ENCODE peak calls at places on chromosomes 5 and 9, in nine cellular contexts. One of them, this sample, is unnamed.

GRCh38 chr9:124124729-124125589 is 113.4 kb downstream of the LHX2 start:
- DNase-seq in fibroblast of the aortic adventitia: no peak
- DNase-seq in OCI-LY7: no peak
- DNase-seq in astrocyte of the spinal cord: no peak
- DNase-seq in tibial artery: no peak
- DNase-seq in mammary epithelial cell: no peak
- DNase-seq in bronchial epithelial cell: no peak
- DNase-seq in dorsolateral prefrontal cortex: no peak
- DNase-seq in psoas muscle: no peak
- DNase-seq in this sample: no peak

GRCh38 chr9:132571806-132572600 is 10.4 kb upstream of the BARHL1 start:
- DNase-seq in astrocyte of the spinal cord: no peak
- DNase-seq in fibroblast of the aortic adventitia: no peak
- DNase-seq in dorsolateral prefrontal cortex: no peak
- DNase-seq in psoas muscle: no peak
- DNase-seq in bronchial epithelial cell: no peak
- DNase-seq in mammary epithelial cell: no peak
- DNase-seq in tibial artery: no peak
- DNase-seq in OCI-LY7: no peak
- DNase-seq in this sample: no peak

GRCh38 chr9:35526087-35526801 is 36.3 kb downstream of the RUSC2 start:
- DNase-seq in dorsolateral prefrontal cortex: no peak
- DNase-seq in fibroblast of the aortic adventitia: peak; percentile 76
- DNase-seq in tibial artery: no peak
- DNase-seq in mammary epithelial cell: no peak
- DNase-seq in astrocyte of the spinal cord: peak; percentile 25
- DNase-seq in OCI-LY7: no peak
- DNase-seq in psoas muscle: no peak
- DNase-seq in bronchial epithelial cell: peak; percentile 57
- DNase-seq in this sample: peak; percentile 85

GRCh38 chr9:111598730-111599091 is 736 bp downstream of the PTGR1 start:
- DNase-seq in astrocyte of the spinal cord: peak; percentile 33
- DNase-seq in fibroblast of the aortic adventitia: peak; percentile 60
- DNase-seq in tibial artery: peak; percentile 63
- DNase-seq in OCI-LY7: no peak
- DNase-seq in psoas muscle: peak; percentile 71
- DNase-seq in dorsolateral prefrontal cortex: no peak
- DNase-seq in bronchial epithelial cell: peak; percentile 63
- DNase-seq in mammary epithelial cell: peak; percentile 54
- DNase-seq in this sample: peak; percentile 80

GRCh38 chr5:143860211-143860610 is 48.2 kb downstream of the HMHB1 start:
- DNase-seq in fibroblast of the aortic adventitia: no peak
- DNase-seq in dorsolateral prefrontal cortex: no peak
- DNase-seq in astrocyte of the spinal cord: no peak
- DNase-seq in tibial artery: no peak
- DNase-seq in mammary epithelial cell: no peak
- DNase-seq in OCI-LY7: no peak
- DNase-seq in psoas muscle: no peak
- DNase-seq in bronchial epithelial cell: no peak
- DNase-seq in this sample: no peak

GRCh38 chr5:89260254-89260653 is 377.3 kb upstream of the MEF2C start:
- DNase-seq in astrocyte of the spinal cord: no peak
- DNase-seq in dorsolateral prefrontal cortex: no peak
- DNase-seq in psoas muscle: no peak
- DNase-seq in mammary epithelial cell: no peak
- DNase-seq in fibroblast of the aortic adventitia: peak; percentile 58
- DNase-seq in tibial artery: no peak
- DNase-seq in bronchial epithelial cell: peak; percentile 32
- DNase-seq in OCI-LY7: no peak
- DNase-seq in this sample: no peak

GRCh38 chr5:56375011-56375410 is 141.9 kb upstream of the ANKRD55 start:
- DNase-seq in psoas muscle: no peak
- DNase-seq in fibroblast of the aortic adventitia: no peak
- DNase-seq in mammary epithelial cell: no peak
- DNase-seq in OCI-LY7: no peak
- DNase-seq in dorsolateral prefrontal cortex: no peak
- DNase-seq in bronchial epithelial cell: no peak
- DNase-seq in tibial artery: no peak
- DNase-seq in astrocyte of the spinal cord: no peak
- DNase-seq in this sample: no peak

GRCh38 chr5:143057580-143057999 is 287.4 kb downstream of the ARHGAP26 start:
- DNase-seq in astrocyte of the spinal cord: no peak
- DNase-seq in tibial artery: no peak
- DNase-seq in bronchial epithelial cell: no peak
- DNase-seq in psoas muscle: no peak
- DNase-seq in dorsolateral prefrontal cortex: no peak
- DNase-seq in fibroblast of the aortic adventitia: peak; percentile 89
- DNase-seq in mammary epithelial cell: no peak
- DNase-seq in OCI-LY7: peak; percentile 21
- DNase-seq in this sample: peak; percentile 78

GRCh38 chr9:129864991-129865647 is 29.9 kb downstream of the USP20 start:
- DNase-seq in tibial artery: no peak
- DNase-seq in mammary epithelial cell: no peak
- DNase-seq in OCI-LY7: no peak
- DNase-seq in bronchial epithelial cell: no peak
- DNase-seq in fibroblast of the aortic adventitia: no peak
- DNase-seq in astrocyte of the spinal cord: no peak
- DNase-seq in dorsolateral prefrontal cortex: no peak
- DNase-seq in psoas muscle: no peak
- DNase-seq in this sample: no peak

GRCh38 chr5:66660401-66660800 is 64.2 kb downstream of the MAST4 start:
- DNase-seq in dorsolateral prefrontal cortex: no peak
- DNase-seq in tibial artery: no peak
- DNase-seq in astrocyte of the spinal cord: peak; percentile 35
- DNase-seq in bronchial epithelial cell: no peak
- DNase-seq in psoas muscle: no peak
- DNase-seq in mammary epithelial cell: no peak
- DNase-seq in OCI-LY7: no peak
- DNase-seq in fibroblast of the aortic adventitia: peak; percentile 14
- DNase-seq in this sample: peak; percentile 6

GRCh38 chr9:125332527-125332926 is 70.9 kb downstream of the GAPVD1 start:
- DNase-seq in dorsolateral prefrontal cortex: no peak
- DNase-seq in fibroblast of the aortic adventitia: no peak
- DNase-seq in mammary epithelial cell: no peak
- DNase-seq in astrocyte of the spinal cord: no peak
- DNase-seq in bronchial epithelial cell: no peak
- DNase-seq in OCI-LY7: no peak
- DNase-seq in tibial artery: no peak
- DNase-seq in psoas muscle: no peak
- DNase-seq in this sample: no peak

GRCh38 chr9:82940386-82940785 is 122.6 kb downstream of the RASEF start:
- DNase-seq in tibial artery: no peak
- DNase-seq in mammary epithelial cell: no peak
- DNase-seq in psoas muscle: no peak
- DNase-seq in astrocyte of the spinal cord: no peak
- DNase-seq in bronchial epithelial cell: no peak
- DNase-seq in OCI-LY7: no peak
- DNase-seq in fibroblast of the aortic adventitia: no peak
- DNase-seq in dorsolateral prefrontal cortex: no peak
- DNase-seq in this sample: no peak

GRCh38 chr5:66864240-66864884 is 268.2 kb downstream of the MAST4 start:
- DNase-seq in tibial artery: no peak
- DNase-seq in OCI-LY7: peak; percentile 3
- DNase-seq in bronchial epithelial cell: peak; percentile 50
- DNase-seq in mammary epithelial cell: peak; percentile 65
- DNase-seq in fibroblast of the aortic adventitia: peak; percentile 72
- DNase-seq in psoas muscle: no peak
- DNase-seq in astrocyte of the spinal cord: peak; percentile 46
- DNase-seq in dorsolateral prefrontal cortex: no peak
- DNase-seq in this sample: no peak

GRCh38 chr9:33795819-33796218 is 458 bp downstream of the PRSS3 start:
- DNase-seq in dorsolateral prefrontal cortex: no peak
- DNase-seq in mammary epithelial cell: peak; percentile 66
- DNase-seq in OCI-LY7: no peak
- DNase-seq in bronchial epithelial cell: no peak
- DNase-seq in astrocyte of the spinal cord: no peak
- DNase-seq in tibial artery: no peak
- DNase-seq in psoas muscle: no peak
- DNase-seq in fibroblast of the aortic adventitia: no peak
- DNase-seq in this sample: no peak

GRCh38 chr5:22965960-22966359 is 112.8 kb upstream of the CDH12 start:
- DNase-seq in tibial artery: no peak
- DNase-seq in bronchial epithelial cell: no peak
- DNase-seq in fibroblast of the aortic adventitia: no peak
- DNase-seq in mammary epithelial cell: no peak
- DNase-seq in OCI-LY7: peak; percentile 3
- DNase-seq in astrocyte of the spinal cord: no peak
- DNase-seq in psoas muscle: no peak
- DNase-seq in dorsolateral prefrontal cortex: no peak
- DNase-seq in this sample: no peak

GRCh38 chr5:178334856-178335255 is 102.3 kb upstream of the PHYKPL start:
- DNase-seq in tibial artery: no peak
- DNase-seq in dorsolateral prefrontal cortex: no peak
- DNase-seq in psoas muscle: no peak
- DNase-seq in OCI-LY7: no peak
- DNase-seq in bronchial epithelial cell: no peak
- DNase-seq in fibroblast of the aortic adventitia: no peak
- DNase-seq in mammary epithelial cell: no peak
- DNase-seq in astrocyte of the spinal cord: no peak
- DNase-seq in this sample: no peak

DNA sequence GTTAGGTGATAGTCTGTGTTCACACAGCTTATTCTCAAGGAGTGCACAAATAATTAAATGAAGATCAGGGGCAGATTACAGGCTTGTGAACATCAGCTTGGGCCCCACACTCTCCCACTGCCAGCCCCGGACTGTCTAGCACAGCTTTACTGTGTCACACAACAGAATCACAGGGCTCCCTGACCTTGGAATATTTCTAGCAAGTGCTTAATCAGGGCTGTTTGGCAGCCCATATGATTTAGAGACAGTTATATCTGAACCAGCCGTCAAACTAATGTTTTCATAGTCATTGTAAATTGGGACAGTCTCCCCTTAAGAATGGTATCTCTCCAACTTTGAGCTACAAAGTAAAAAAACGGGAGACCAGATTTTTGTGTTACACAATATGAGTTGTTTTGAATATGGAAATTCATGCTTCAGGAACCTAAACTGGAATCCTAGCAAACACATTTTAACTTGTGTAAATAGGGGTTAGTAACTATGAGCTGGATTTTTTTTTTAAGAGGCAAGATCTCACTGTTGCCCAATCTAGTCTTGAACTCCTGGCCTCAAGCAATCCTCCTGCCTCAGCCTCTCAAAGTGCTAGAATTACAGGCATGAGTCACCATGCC is 517.6 kb downstream of the BNC2 start:
- DNase-seq in OCI-LY7: no peak
- DNase-seq in dorsolateral prefrontal cortex: no peak
- DNase-seq in astrocyte of the spinal cord: no peak
- DNase-seq in fibroblast of the aortic adventitia: peak; percentile 83
- DNase-seq in bronchial epithelial cell: peak; percentile 59
- DNase-seq in tibial artery: peak; percentile 3
- DNase-seq in mammary epithelial cell: no peak
- DNase-seq in psoas muscle: no peak
- DNase-seq in this sample: peak; percentile 90
- TF ChIP-seq CTCF in OCI-LY7: no peak
- TF ChIP-seq CTCF in dorsolateral prefrontal cortex: no peak
- TF ChIP-seq CTCF in astrocyte of the spinal cord: no peak
- TF ChIP-seq CTCF in fibroblast of the aortic adventitia: no peak
- TF ChIP-seq CTCF in bronchial epithelial cell: no peak
- TF ChIP-seq CTCF in tibial artery: no peak
- TF ChIP-seq CTCF in mammary epithelial cell: no peak
- TF ChIP-seq CTCF in psoas muscle: no peak
- TF ChIP-seq CTCF in this sample: no peak

GRCh38 chr9:69379250-69379982 is 54.4 kb downstream of the ENTREP1 start:
- DNase-seq in OCI-LY7: no peak
- DNase-seq in mammary epithelial cell: peak; percentile 63
- DNase-seq in psoas muscle: peak; percentile 47
- DNase-seq in astrocyte of the spinal cord: peak; percentile 55
- DNase-seq in dorsolateral prefrontal cortex: no peak
- DNase-seq in bronchial epithelial cell: peak; percentile 83
- DNase-seq in tibial artery: no peak
- DNase-seq in fibroblast of the aortic adventitia: peak; percentile 35
- DNase-seq in this sample: peak; percentile 40
- H3K4me3 ChIP-seq in OCI-LY7: no peak overlapping the region
- H3K4me3 ChIP-seq in mammary epithelial cell: peak overlapping the region; percentile 15
- H3K4me3 ChIP-seq in psoas muscle: peak overlapping the region; percentile 44
- H3K4me3 ChIP-seq in astrocyte of the spinal cord: no peak overlapping the region
- H3K4me3 ChIP-seq in dorsolateral prefrontal cortex: no peak overlapping the region
- H3K4me3 ChIP-seq in bronchial epithelial cell: no peak overlapping the region
- H3K4me3 ChIP-seq in tibial artery: no peak overlapping the region
- H3K4me3 ChIP-seq in fibroblast of the aortic adventitia: no peak overlapping the region
- H3K4me3 ChIP-seq in this sample: no peak overlapping the region

DNA sequence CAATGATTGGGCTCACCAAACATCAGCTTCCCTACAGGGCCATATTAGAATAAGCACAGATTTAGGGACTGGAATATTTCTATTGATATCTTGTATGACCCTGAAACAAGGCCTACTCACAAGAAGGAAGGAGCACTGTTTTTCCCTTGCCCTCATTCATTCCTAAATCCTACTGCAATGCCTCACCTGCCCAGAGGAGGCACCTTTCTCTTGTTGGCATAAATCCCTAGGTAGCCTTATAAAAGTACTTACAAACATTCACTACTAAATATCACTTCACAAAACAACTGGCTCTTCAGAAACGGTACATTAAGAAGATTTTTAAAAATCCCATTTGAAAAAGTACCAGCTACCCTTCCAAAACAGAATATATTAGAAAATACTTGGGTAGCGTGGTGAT is 449.4 kb downstream of the CDH18 start:
- DNase-seq in astrocyte of the spinal cord: no peak
- DNase-seq in tibial artery: no peak
- DNase-seq in OCI-LY7: no peak
- DNase-seq in mammary epithelial cell: no peak
- DNase-seq in dorsolateral prefrontal cortex: no peak
- DNase-seq in fibroblast of the aortic adventitia: no peak
- DNase-seq in psoas muscle: no peak
- DNase-seq in bronchial epithelial cell: no peak
- DNase-seq in this sample: no peak
- TF ChIP-seq CTCF in astrocyte of the spinal cord: no peak
- TF ChIP-seq CTCF in tibial artery: no peak
- TF ChIP-seq CTCF in OCI-LY7: peak; percentile 36
- TF ChIP-seq CTCF in mammary epithelial cell: peak; percentile 7
- TF ChIP-seq CTCF in dorsolateral prefrontal cortex: no peak
- TF ChIP-seq CTCF in fibroblast of the aortic adventitia: no peak
- TF ChIP-seq CTCF in psoas muscle: no peak
- TF ChIP-seq CTCF in bronchial epithelial cell: no peak
- TF ChIP-seq CTCF in this sample: no peak

GRCh38 chr9:20197976-20198685 is 409.3 kb upstream of the SLC24A2 start:
- DNase-seq in psoas muscle: no peak
- DNase-seq in OCI-LY7: peak; percentile 55
- DNase-seq in astrocyte of the spinal cord: no peak
- DNase-seq in fibroblast of the aortic adventitia: no peak
- DNase-seq in mammary epithelial cell: peak; percentile 43
- DNase-seq in bronchial epithelial cell: peak; percentile 52
- DNase-seq in dorsolateral prefrontal cortex: no peak
- DNase-seq in tibial artery: no peak
- DNase-seq in this sample: peak; percentile 11

GRCh38 chr9:20200900-20201495 is 412.2 kb upstream of the SLC24A2 start:
- DNase-seq in astrocyte of the spinal cord: no peak
- DNase-seq in fibroblast of the aortic adventitia: no peak
- DNase-seq in bronchial epithelial cell: no peak
- DNase-seq in mammary epithelial cell: no peak
- DNase-seq in dorsolateral prefrontal cortex: no peak
- DNase-seq in OCI-LY7: no peak
- DNase-seq in tibial artery: no peak
- DNase-seq in psoas muscle: no peak
- DNase-seq in this sample: no peak

DNA sequence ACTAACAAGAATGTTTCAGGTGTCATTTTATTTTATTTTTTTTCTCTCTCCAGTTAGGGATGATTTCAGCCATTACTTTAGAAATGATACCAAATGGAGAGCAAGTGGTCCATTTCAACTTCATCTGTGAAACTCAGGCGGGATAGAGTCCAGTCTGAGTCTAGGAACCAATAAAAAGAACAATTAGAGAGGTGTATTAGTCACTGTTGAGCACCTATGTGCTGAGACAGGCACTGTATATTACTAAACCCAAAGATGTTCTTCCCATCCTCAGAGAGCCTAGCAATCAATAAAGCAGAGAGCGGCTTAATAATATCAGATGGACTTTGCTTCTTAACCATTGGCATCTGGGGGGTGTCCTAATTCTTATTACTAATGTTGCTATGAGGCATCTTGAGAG is 410.3 kb upstream of the SLC24A2 start:
- DNase-seq in fibroblast of the aortic adventitia: no peak
- DNase-seq in astrocyte of the spinal cord: no peak
- DNase-seq in OCI-LY7: no peak
- DNase-seq in mammary epithelial cell: no peak
- DNase-seq in bronchial epithelial cell: no peak
- DNase-seq in dorsolateral prefrontal cortex: no peak
- DNase-seq in psoas muscle: no peak
- DNase-seq in tibial artery: no peak
- DNase-seq in this sample: no peak
- H3K4me3 ChIP-seq in fibroblast of the aortic adventitia: no peak overlapping the region
- H3K4me3 ChIP-seq in astrocyte of the spinal cord: no peak overlapping the region
- H3K4me3 ChIP-seq in OCI-LY7: no peak overlapping the region
- H3K4me3 ChIP-seq in mammary epithelial cell: no peak overlapping the region
- H3K4me3 ChIP-seq in bronchial epithelial cell: no peak overlapping the region
- H3K4me3 ChIP-seq in dorsolateral prefrontal cortex: no peak overlapping the region
- H3K4me3 ChIP-seq in psoas muscle: no peak overlapping the region
- H3K4me3 ChIP-seq in tibial artery: no peak overlapping the region
- H3K4me3 ChIP-seq in this sample: no peak overlapping the region